ENCODE peak calls at places on chromosomes 7 and 10, in five cellular contexts. I is NCI-H82, Y is thyroid gland, C is NCI-H187, P is activated T-cell treated with anti-CD3 and anti-CD28 coated beads for 24 hours. E is an unnamed sample.

GRCh38 chr10:31921031-31921430 is 7.6 kb downstream of the ARHGAP12 start:
- DNase-seq in P (no peak), I (no peak), C (no peak), Y (no peak), E (no peak)

GRCh38 chr10:102523250-102524029 is 19.7 kb downstream of the SUFU start:
- DNase-seq in I (no peak), P (no peak), C (no peak), Y (no peak), E (no peak)

GRCh38 chr7:510061-510481 is 9.6 kb downstream of the PDGFA start:
- DNase-seq in I (no peak), Y (no peak), C (no peak), P (no peak), E (no peak)

GRCh38 chr7:101436857-101437576 is 74.3 kb downstream of the COL26A1 start:
- DNase-seq in I (peak), Y (peak), C (no peak), P (no peak), E (peak)

GRCh38 chr10:68075550-68076004 is 494 bp upstream of the HERC4 start:
- DNase-seq in Y (no peak), I (peak), P (no peak), C (no peak), E (no peak)

GRCh38 chr10:104690081-104690480 is 49.0 kb downstream of the SORCS3 start:
- DNase-seq in P (no peak), C (no peak), I (no peak), Y (no peak), E (no peak)

GRCh38 chr10:28991738-28992270 is 297.1 kb upstream of the LYZL1 start:
- DNase-seq in P (peak), I (peak), Y (peak), C (no peak), E (peak)

GRCh38 chr7:39353615-39354376 is 212.4 kb upstream of the YAE1 start:
- DNase-seq in I (peak), P (no peak), C (no peak), Y (peak), E (no peak)

GRCh38 chr7:2633538-2634264 is 1.9 kb downstream of the TTYH3 start:
- DNase-seq in Y (peak), C (no peak), I (no peak), P (peak), E (peak)

E was measured in testis.